ENCODE peak calls at places on chromosomes 11 and 22, in nine cellular contexts. T is effector memory CD8-positive, alpha-beta T cell; P is anterior cingulate cortex; M is uterus; U is DMS153; V is A172; X is K562; O is foreskin melanocyte; K is midbrain. L is an unnamed sample.

GRCh38 chr11:69634069-69634468 is 6.9 kb upstream of the CCND1 start:
- DNase-seq in T (no peak), P (no peak), M (no peak), U (no peak), V (no peak), X (no peak), O (no peak), K (no peak), L (no peak)

GRCh38 chr22:22810018-22810427 is 77.6 kb upstream of the IGLL5 start:
- DNase-seq in T (no peak), P (no peak), M (no peak), U (no peak), V (no peak), X (peak; percentile 97), O (peak; percentile 10), K (peak; percentile 19), L (peak; percentile 33)

GRCh38 chr22:44213489-44214043 is 32.8 kb downstream of the PARVG start:
- DNase-seq in T (no peak), P (no peak), M (no peak), U (no peak), V (no peak), X (no peak), O (no peak), K (no peak), L (no peak)

GRCh38 chr11:11426226-11426915 is 73.3 kb upstream of the CSNK2A3 start:
- DNase-seq in T (no peak), P (no peak), M (no peak), U (no peak), V (no peak), X (no peak), O (no peak), K (no peak), L (no peak)

GRCh38 chr11:26490546-26490945 is 81.5 kb downstream of the MUC15 start:
- DNase-seq in T (no peak), P (no peak), M (no peak), U (no peak), V (no peak), X (no peak), O (no peak), K (no peak), L (no peak)

GRCh38 chr11:61281581-61282250 is 13.4 kb downstream of the VWCE start:
- DNase-seq in T (no peak), P (no peak), M (peak; percentile 48), U (no peak), V (no peak), X (peak; percentile 97), O (no peak), K (no peak), L (peak; percentile 59)

GRCh38 chr22:35777335-35777975 is 59.8 kb downstream of the APOL5 start:
- DNase-seq in T (no peak), P (no peak), M (no peak), U (no peak), V (peak; percentile 6), X (no peak), O (no peak), K (no peak), L (no peak)

GRCh38 chr11:106621479-106621878 is 396.8 kb downstream of the GUCY1A2 start:
- DNase-seq in T (no peak), P (no peak), M (no peak), U (no peak), V (no peak), X (no peak), O (no peak), K (no peak), L (no peak)

GRCh38 chr11:18563090-18563730 is 25.3 kb downstream of the UEVLD start:
- DNase-seq in T (no peak), P (no peak), M (no peak), U (no peak), V (no peak), X (no peak), O (no peak), K (no peak), L (no peak)

GRCh38 chr22:48086246-48086645 is 1323.8 kb downstream of the TBC1D22A start:
- DNase-seq in T (no peak), P (no peak), M (no peak), U (no peak), V (no peak), X (no peak), O (no peak), K (no peak), L (no peak)

GRCh38 chr11:58059011-58059358 is 28.2 kb downstream of the OR6Q1 start:
- DNase-seq in T (no peak), P (no peak), M (no peak), U (no peak), V (peak; percentile 83), X (no peak), O (no peak), K (no peak), L (no peak)

GRCh38 chr11:61556621-61557020 is 24.3 kb downstream of the SYT7 start:
- DNase-seq in T (no peak), P (no peak), M (no peak), U (no peak), V (no peak), X (no peak), O (no peak), K (no peak), L (no peak)

GRCh38 chr11:125514336-125515101 is 18.5 kb upstream of the FEZ1 start:
- DNase-seq in T (peak; percentile 55), P (no peak), M (no peak), U (no peak), V (peak; percentile 61), X (no peak), O (no peak), K (no peak), L (no peak)

GRCh38 chr22:37664249-37665101 is 6.0 kb downstream of the PDXP start:
- DNase-seq in T (no peak), P (peak; percentile 32), M (no peak), U (no peak), V (no peak), X (no peak), O (peak; percentile 99), K (peak; percentile 86), L (peak; percentile 98)

GRCh38 chr11:2520736-2521035 is 75.9 kb downstream of the KCNQ1 start:
- DNase-seq in T (no peak), P (no peak), M (no peak), U (no peak), V (no peak), X (no peak), O (no peak), K (no peak), L (no peak)

GRCh38 chr22:24564376-24565058 is 8.7 kb downstream of the SNRPD3 start:
- DNase-seq in T (no peak), P (no peak), M (peak; percentile 56), U (no peak), V (no peak), X (no peak), O (no peak), K (no peak), L (no peak)

GRCh38 chr11:7449196-7449840 is 36.0 kb upstream of the OLFML1 start:
- DNase-seq in T (no peak), P (no peak), M (no peak), U (no peak), V (no peak), X (no peak), O (no peak), K (no peak), L (no peak)

GRCh38 chr11:116037851-116038250 is 533.6 kb upstream of the CADM1 start:
- DNase-seq in T (no peak), P (no peak), M (no peak), U (no peak), V (no peak), X (no peak), O (no peak), K (no peak), L (no peak)

GRCh38 chr11:2732261-2732939 is 32.6 kb upstream of the KCNQ1OT1 start:
- DNase-seq in T (no peak), P (peak; percentile 57), M (no peak), U (no peak), V (no peak), X (no peak), O (peak; percentile 91), K (peak; percentile 79), L (peak; percentile 90)

GRCh38 chr11:119664063-119664572 is 64.9 kb downstream of the NECTIN1 start:
- DNase-seq in T (no peak), P (no peak), M (no peak), U (peak; percentile 41), V (no peak), X (no peak), O (no peak), K (no peak), L (no peak)

GRCh38 chr11:47268448-47269001 is 1.4 kb upstream of the MADD start:
- DNase-seq in T (no peak), P (no peak), M (no peak), U (no peak), V (no peak), X (no peak), O (no peak), K (no peak), L (no peak)

GRCh38 chr11:723120-723883 is 17.3 kb downstream of the EPS8L2 start:
- DNase-seq in T (peak; percentile 50), P (no peak), M (no peak), U (no peak), V (no peak), X (peak; percentile 41), O (no peak), K (peak; percentile 17), L (no peak)

GRCh38 chr11:2762451-2762850 is 62.7 kb upstream of the KCNQ1OT1 start:
- DNase-seq in T (no peak), P (no peak), M (no peak), U (no peak), V (no peak), X (no peak), O (no peak), K (no peak), L (no peak)

GRCh38 chr11:120024046-120024445 is 113.9 kb downstream of the TRIM29 start:
- DNase-seq in T (no peak), P (no peak), M (no peak), U (no peak), V (no peak), X (no peak), O (no peak), K (no peak), L (no peak)

GRCh38 chr11:65558002-65558784 is at the start of gene LTBP3:
- DNase-seq in T (no peak), P (peak; percentile 80), M (peak; percentile 84), U (no peak), V (peak; percentile 71), X (peak; percentile 88), O (no peak), K (peak; percentile 89), L (no peak)

GRCh38 chr11:2703487-2704141 is 3.8 kb upstream of the KCNQ1OT1 start:
- DNase-seq in T (no peak), P (no peak), M (no peak), U (no peak), V (no peak), X (no peak), O (no peak), K (no peak), L (no peak)

GRCh38 chr11:63670077-63670737 is 969 bp downstream of the ATL3 start:
- DNase-seq in T (no peak), P (no peak), M (no peak), U (no peak), V (no peak), X (no peak), O (no peak), K (no peak), L (no peak)

GRCh38 chr11:121226415-121227263 is 65.9 kb upstream of the SC5D start:
- DNase-seq in T (no peak), P (no peak), M (no peak), U (no peak), V (no peak), X (no peak), O (no peak), K (no peak), L (no peak)

GRCh38 chr11:76077575-76078150 is 128.6 kb downstream of the WNT11 start:
- DNase-seq in T (no peak), P (no peak), M (no peak), U (no peak), V (no peak), X (no peak), O (no peak), K (peak; percentile 34), L (no peak)

GRCh38 chr11:118098996-118099837 is 12.5 kb upstream of the SMIM35 start:
- DNase-seq in T (no peak), P (no peak), M (no peak), U (no peak), V (no peak), X (no peak), O (no peak), K (no peak), L (no peak)

GRCh38 chr11:118610773-118611432 is 3.5 kb downstream of the PHLDB1 start:
- DNase-seq in T (peak; percentile 87), P (peak; percentile 63), M (peak; percentile 83), U (no peak), V (no peak), X (peak; percentile 73), O (no peak), K (peak; percentile 75), L (no peak)